ENCODE peak calls at places on chromosomes 1 and 21, in four cellular contexts. R, M, U and V are unnamed samples.

GRCh38 chr1:65067491-65068201 is 80.4 kb upstream of the AK4 start:
- DNase-seq in R (no peak), M (peak), U (peak), V (peak)

GRCh38 chr21:14484188-14485009 is 61.7 kb downstream of the SAMSN1 start:
- DNase-seq in R (no peak), M (no peak), U (no peak), V (no peak)

GRCh38 chr1:160645386-160646063 is 1.3 kb downstream of the SLAMF1 start:
- DNase-seq in R (no peak), M (no peak), U (no peak), V (no peak)

GRCh38 chr1:221397606-221398005 is 344.3 kb downstream of the DUSP10 start:
- DNase-seq in R (no peak), M (no peak), U (no peak), V (no peak)

GRCh38 chr1:42096565-42096964 is 56.6 kb upstream of the GUCA2B start:
- DNase-seq in R (no peak), M (no peak), U (no peak), V (no peak)

GRCh38 chr1:19210772-19211549 is 895 bp upstream of the UBR4 start:
- DNase-seq in R (no peak), M (no peak), U (no peak), V (no peak)

GRCh38 chr1:94754570-94754969 is 65.6 kb upstream of the SLC44A3 start:
- DNase-seq in R (no peak), M (peak), U (no peak), V (no peak)

GRCh38 chr1:160376525-160377131 is 9.8 kb downstream of the NHLH1 start:
- DNase-seq in R (peak), M (peak), U (peak), V (peak)

GRCh38 chr1:220013497-220013896 is 32.8 kb downstream of the EPRS1 start:
- DNase-seq in R (no peak), M (no peak), U (no peak), V (no peak)

GRCh38 chr1:53511933-53512806 is 53.0 kb downstream of the DMRTB1 start:
- DNase-seq in R (no peak), M (no peak), U (no peak), V (no peak)

GRCh38 chr1:26021647-26022403 is at the start of gene EXTL1:
- DNase-seq in R (no peak), M (no peak), U (no peak), V (peak)

GRCh38 chr1:44849575-44850132 is 6.6 kb upstream of the PTCH2 start:
- DNase-seq in R (no peak), M (no peak), U (no peak), V (no peak)

GRCh38 chr1:8740034-8740449 is 77.4 kb downstream of the RERE start:
- DNase-seq in R (no peak), M (peak), U (no peak), V (no peak)

GRCh38 chr1:223742861-223743517 is 30.6 kb downstream of the CAPN2 start:
- DNase-seq in R (no peak), M (no peak), U (no peak), V (no peak)

GRCh38 chr1:9397984-9398526 is 105.4 kb downstream of the SPSB1 start:
- DNase-seq in R (no peak), M (no peak), U (no peak), V (no peak)

GRCh38 chr1:183719289-183719688 is 66.2 kb upstream of the APOBEC4 start:
- DNase-seq in R (no peak), M (no peak), U (no peak), V (no peak)

GRCh38 chr1:200738348-200738732 is 353 bp upstream of the CAMSAP2 start:
- DNase-seq in R (no peak), M (no peak), U (no peak), V (no peak)

GRCh38 chr1:204443260-204443619 is 31.6 kb upstream of the PPP1R15B start:
- DNase-seq in R (no peak), M (no peak), U (no peak), V (no peak)

GRCh38 chr1:62356257-62356835 is 37.1 kb upstream of the KANK4 start:
- DNase-seq in R (peak), M (no peak), U (no peak), V (peak)

GRCh38 chr1:101253976-101254660 is 17.3 kb downstream of the S1PR1 start:
- DNase-seq in R (no peak), M (no peak), U (no peak), V (peak)

GRCh38 chr1:230240446-230241076 is 173.5 kb downstream of the GALNT2 start:
- DNase-seq in R (no peak), M (no peak), U (no peak), V (no peak)
- TF ChIP-seq FOXK2 in R (no peak), M (no peak), U (no peak), V (no peak)

GRCh38 chr1:213914351-213914750 is 73.4 kb upstream of the PROX1 start:
- DNase-seq in R (no peak), M (no peak), U (no peak), V (no peak)
- TF ChIP-seq FOXK2 in R (no peak), M (no peak), U (no peak), V (no peak)

GRCh38 chr1:27402349-27402754 is 9.9 kb downstream of the GPR3 start:
- DNase-seq in R (no peak), M (peak), U (no peak), V (no peak)
- TF ChIP-seq FOXK2 in R (no peak), M (no peak), U (no peak), V (no peak)

GRCh38 chr1:84096121-84096635 is 47.9 kb upstream of the PRKACB start:
- DNase-seq in R (no peak), M (no peak), U (no peak), V (no peak)
- TF ChIP-seq FOXK2 in R (no peak), M (no peak), U (no peak), V (no peak)

GRCh38 chr1:209326096-209326495 is 257.4 kb upstream of the CAMK1G start:
- DNase-seq in R (no peak), M (no peak), U (no peak), V (no peak)
- TF ChIP-seq FOXK2 in R (no peak), M (no peak), U (no peak), V (no peak)

DNA sequence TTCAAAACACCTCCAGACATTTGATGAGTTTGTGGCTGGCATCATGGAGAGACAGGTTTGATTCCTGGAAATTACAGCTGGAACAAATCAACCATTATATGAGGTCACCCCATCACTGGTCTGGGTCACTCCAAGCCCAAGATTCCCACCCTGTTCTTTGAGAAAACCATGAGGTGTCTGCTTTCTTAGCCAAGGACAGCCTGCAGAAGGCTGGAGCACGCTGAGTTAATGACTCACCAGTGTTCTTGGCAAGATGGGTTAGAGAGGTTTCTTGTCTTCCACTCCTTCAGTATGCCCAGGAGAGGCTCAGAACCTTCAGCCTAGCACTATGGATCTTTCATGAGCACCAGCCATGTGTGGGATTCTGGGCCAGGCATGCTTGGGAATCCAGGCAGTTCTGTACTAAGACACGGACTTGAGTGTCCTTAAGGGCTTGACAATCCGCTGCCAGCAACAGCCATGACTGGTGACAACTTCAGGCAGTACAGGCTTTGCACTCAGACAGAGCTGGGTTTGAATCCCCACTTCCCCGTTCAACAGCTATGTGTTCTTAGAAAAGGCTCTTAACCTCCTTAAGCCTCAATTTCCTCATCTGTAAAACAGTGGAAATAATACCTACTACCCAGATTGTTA is 43.9 kb downstream of the GRHL3 start:
- DNase-seq in R (no peak), M (no peak), U (no peak), V (no peak)
- TF ChIP-seq FOXK2 in R (no peak), M (no peak), U (no peak), V (no peak)

GRCh38 chr1:111475706-111476105 is 1.9 kb downstream of the C1orf162 start:
- DNase-seq in R (peak), M (no peak), U (no peak), V (no peak)
- TF ChIP-seq FOXK2 in R (no peak), M (no peak), U (no peak), V (no peak)

GRCh38 chr1:91689586-91690481 is 189.2 kb downstream of the CDC7 start:
- DNase-seq in R (no peak), M (no peak), U (no peak), V (no peak)
- TF ChIP-seq FOXK2 in R (no peak), M (no peak), U (no peak), V (no peak)